ENCODE peak calls at places on chromosomes 12 and 14, in nine cellular contexts. H, P, W, R, X, K, N, U and D are unnamed samples.

GRCh38 chr12:48567731-48568130 is 2.1 kb downstream of the LALBA start:
- DNase-seq in H (no peak), N (no peak), W (no peak), K (no peak), X (no peak), P (no peak), U (no peak), R (no peak), D (no peak)

GRCh38 chr12:22082190-22082701 is 36.2 kb downstream of the CMAS start:
- DNase-seq in U (no peak), K (no peak), N (no peak), P (no peak), R (no peak), X (no peak), W (no peak), H (no peak), D (no peak)

GRCh38 chr14:39381366-39381765 is 50.9 kb downstream of the FBXO33 start:
- DNase-seq in X (no peak), R (no peak), U (no peak), P (no peak), N (no peak), W (no peak), H (no peak), K (peak), D (no peak)

GRCh38 chr12:125079943-125080645 is 14.9 kb downstream of the AACS start:
- DNase-seq in W (no peak), X (no peak), K (peak), N (no peak), U (no peak), R (no peak), H (no peak), P (peak), D (no peak)

GRCh38 chr12:47930634-47931033 is 25.8 kb upstream of the VDR start:
- DNase-seq in H (no peak), K (no peak), W (no peak), N (no peak), U (no peak), R (no peak), P (no peak), X (no peak), D (no peak)

GRCh38 chr12:96193725-96194571 is at the start of gene ELK3:
- DNase-seq in W (no peak), N (peak), K (peak), P (peak), X (peak), R (no peak), U (peak), H (peak), D (peak)

GRCh38 chr14:105092912-105093425 is 27.7 kb upstream of the GPR132 start:
- DNase-seq in W (no peak), U (peak), K (peak), X (no peak), N (peak), P (peak), R (no peak), H (peak), D (peak)

GRCh38 chr12:18421840-18422239 is 160.5 kb downstream of the PIK3C2G start:
- DNase-seq in U (peak), X (no peak), W (no peak), H (no peak), R (no peak), N (no peak), K (peak), P (no peak), D (no peak)

GRCh38 chr12:49503674-49504180 is 35.1 kb upstream of the KCNH3 start:
- DNase-seq in K (peak), R (no peak), X (no peak), N (peak), H (no peak), P (peak), U (no peak), W (no peak), D (no peak)

GRCh38 chr12:130961921-130962326 is 8.2 kb downstream of the ADGRD1 start:
- DNase-seq in K (no peak), X (no peak), W (no peak), H (no peak), U (no peak), P (no peak), N (no peak), R (no peak), D (no peak)